ENCODE peak calls at places on chromosomes 7 and 10, in seven cellular contexts. P is IMR-90, U is tibial nerve, Q is lower lobe of right lung, W is body of pancreas, I is left ventricle myocardium inferior, V is kidney. Z is an unnamed sample.

GRCh38 chr10:69123306-69123746 is 652 bp upstream of the VPS26A start:
- DNase-seq in W (no peak), Q (no peak), I (peak; percentile 57), U (peak; percentile 31), P (peak; percentile 71), V (no peak), Z (no peak)

GRCh38 chr10:75772153-75772887 is 340.9 kb downstream of the LRMDA start:
- DNase-seq in I (no peak), P (no peak), U (no peak), Q (no peak), W (no peak), V (no peak), Z (no peak)

GRCh38 chr10:23150610-23151009 is 41.5 kb upstream of the PTF1A start:
- DNase-seq in U (no peak), Q (no peak), W (no peak), V (no peak), I (no peak), P (no peak), Z (no peak)

GRCh38 chr10:70715853-70716795 is 43.8 kb downstream of the ADAMTS14 start:
- DNase-seq in Q (no peak), V (no peak), W (no peak), P (peak; percentile 34), U (no peak), I (no peak), Z (no peak)

GRCh38 chr7:132654150-132654549 is 77.9 kb upstream of the PLXNA4 start:
- DNase-seq in W (no peak), U (no peak), I (no peak), V (no peak), P (no peak), Q (no peak), Z (no peak)

GRCh38 chr10:121823993-121824463 is 103.8 kb downstream of the ATE1 start:
- DNase-seq in I (no peak), U (no peak), V (no peak), Q (no peak), W (no peak), P (peak; percentile 46), Z (no peak)

GRCh38 chr10:26290236-26290635 is 73.7 kb downstream of the GAD2 start:
- DNase-seq in V (no peak), P (no peak), I (no peak), Q (no peak), W (no peak), U (no peak), Z (no peak)

GRCh38 chr10:74113546-74113945 is 37.1 kb downstream of the AP3M1 start:
- DNase-seq in I (no peak), U (no peak), V (no peak), P (peak; percentile 22), W (no peak), Q (no peak), Z (no peak)

GRCh38 chr7:132575987-132576722 is at the start of gene PLXNA4:
- DNase-seq in W (no peak), V (peak; percentile 73), U (no peak), P (no peak), I (no peak), Q (no peak), Z (no peak)

GRCh38 chr7:3201306-3201705 is 99.7 kb upstream of the SDK1 start:
- DNase-seq in V (no peak), P (no peak), W (no peak), I (no peak), U (no peak), Q (no peak), Z (no peak)

GRCh38 chr10:133128126-133129081 is 31.6 kb upstream of the KNDC1 start:
- DNase-seq in Q (peak; percentile 36), V (peak; percentile 75), U (no peak), P (no peak), W (peak; percentile 7), I (peak; percentile 10), Z (no peak)

GRCh38 chr10:71083457-71083975 is 128.9 kb upstream of the UNC5B start:
- DNase-seq in U (no peak), I (no peak), P (no peak), V (peak; percentile 11), Q (no peak), W (no peak), Z (peak; percentile 87)

GRCh38 chr10:58467931-58468635 is 44.6 kb upstream of the BICC1 start:
- DNase-seq in V (no peak), Q (no peak), P (no peak), U (no peak), I (no peak), W (no peak), Z (no peak)

GRCh38 chr10:119315128-119316001 is 108.0 kb downstream of the GRK5 start:
- DNase-seq in W (no peak), P (peak; percentile 98), V (peak; percentile 42), I (no peak), U (peak; percentile 66), Q (no peak), Z (no peak)

GRCh38 chr10:18793951-18794350 is 134.7 kb downstream of the ARL5B start:
- DNase-seq in V (no peak), Q (no peak), W (no peak), I (no peak), P (peak; percentile 55), U (no peak), Z (no peak)

GRCh38 chr10:95196053-95196452 is 2.0 kb downstream of the ACSM6 start:
- DNase-seq in P (peak; percentile 12), I (no peak), W (no peak), Q (no peak), V (no peak), U (no peak), Z (no peak)

GRCh38 chr10:102344067-102344466 is 51.4 kb upstream of the NFKB2 start:
- DNase-seq in I (no peak), P (peak; percentile 56), Q (no peak), U (no peak), W (no peak), V (no peak), Z (no peak)

GRCh38 chr10:113780681-113781250 is 29.3 kb downstream of the PLEKHS1 start:
- DNase-seq in V (no peak), W (no peak), Q (no peak), P (no peak), I (no peak), U (no peak), Z (no peak)

GRCh38 chr10:69730251-69731156 is 71.2 kb upstream of the COL13A1 start:
- DNase-seq in I (peak; percentile 80), U (no peak), Q (no peak), V (no peak), P (peak; percentile 63), W (no peak), Z (no peak)

GRCh38 chr10:48507933-48508830 is 96.7 kb downstream of the ARHGAP22 start:
- DNase-seq in P (no peak), Q (no peak), I (peak; percentile 53), V (no peak), W (no peak), U (peak; percentile 32), Z (no peak)

GRCh38 chr7:116692599-116693308 is 20.8 kb downstream of the MET start:
- DNase-seq in P (peak; percentile 65), W (no peak), V (no peak), I (no peak), U (no peak), Q (no peak), Z (no peak)

GRCh38 chr7:136016649-136017395 is 39.7 kb upstream of the MTPN start:
- DNase-seq in Q (no peak), P (no peak), U (no peak), W (no peak), V (no peak), I (no peak), Z (no peak)

GRCh38 chr10:94076325-94076841 is 82.7 kb downstream of the PLCE1 start:
- DNase-seq in W (no peak), V (no peak), I (no peak), P (peak; percentile 71), Q (no peak), U (peak; percentile 19), Z (no peak)

DNA sequence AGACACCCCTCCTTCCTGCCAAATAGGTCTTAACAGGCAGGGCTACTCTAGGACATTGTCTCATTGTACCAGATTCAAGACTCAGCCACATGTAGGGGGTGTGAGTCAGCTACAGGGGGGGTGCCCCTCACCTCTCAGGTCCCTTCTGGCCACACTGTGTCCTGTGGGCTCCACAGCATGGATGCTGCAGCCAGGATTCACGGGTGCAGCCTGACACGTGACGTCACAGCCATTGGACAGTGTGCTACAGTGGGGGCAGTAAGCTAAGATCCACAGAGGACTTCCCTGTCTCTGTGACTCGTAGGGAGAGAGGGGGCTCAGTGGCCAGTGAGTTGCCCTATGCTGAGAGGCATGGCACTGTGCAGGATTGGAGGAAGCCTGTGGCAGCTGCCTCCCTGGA is 77.9 kb downstream of the TMEM178B start:
- DNase-seq in V (no peak), P (no peak), U (no peak), Q (no peak), W (no peak), I (no peak), Z (no peak)
- H3K4me1 ChIP-seq in V (no peaks in the 10 kb centered on the region), P (no peaks in the 10 kb centered on the region), U (no peaks in the 10 kb centered on the region), Q (no peaks in the 10 kb centered on the region), W (no peaks in the 10 kb centered on the region), I (no peaks in the 10 kb centered on the region), Z (no peaks in the 10 kb centered on the region)

DNA sequence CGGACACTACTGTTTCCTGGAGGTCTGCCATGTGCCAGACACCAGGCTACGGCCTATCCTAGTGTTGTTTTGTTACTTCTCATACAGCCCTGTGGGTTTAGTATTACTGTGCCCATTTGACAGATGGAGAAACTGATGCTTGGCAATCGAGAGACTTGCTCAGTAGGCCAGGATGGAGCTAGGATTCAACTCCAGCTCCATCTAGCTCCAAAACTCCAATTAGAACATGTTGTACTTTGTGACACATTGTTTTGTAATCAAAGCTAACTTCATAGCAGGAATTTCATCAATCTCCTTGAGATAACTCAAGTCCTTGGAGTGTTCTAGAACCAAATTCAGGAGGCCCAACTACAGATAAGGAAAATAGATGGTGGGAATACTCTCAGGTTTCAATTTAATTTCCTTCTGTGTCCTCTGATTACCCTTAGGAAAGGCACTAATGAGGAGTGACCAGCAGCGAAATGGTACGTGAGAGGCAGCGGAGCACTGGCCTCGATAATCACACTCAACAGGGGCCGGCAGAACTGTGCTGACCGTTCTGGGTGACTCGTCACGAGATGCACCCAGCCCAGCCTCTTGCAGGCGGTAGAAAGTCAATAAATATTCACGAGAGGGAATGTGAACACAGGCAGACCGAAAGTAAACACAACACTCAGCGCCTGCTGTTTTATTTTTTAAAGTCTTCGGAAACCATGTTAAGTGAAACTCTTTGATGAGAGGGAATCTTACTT is 269.6 kb upstream of the NEBL start:
- DNase-seq in V (no peak), Q (peak; percentile 83), I (no peak), U (no peak), P (no peak), W (peak; percentile 59), Z (no peak)
- H3K4me3 ChIP-seq in V (peak overlapping the region; percentile 39), Q (peak overlapping the region; percentile 17), I (no peak overlapping the region), U (no peak overlapping the region), P (no peak overlapping the region), W (no peak overlapping the region), Z (no peak overlapping the region)

DNA sequence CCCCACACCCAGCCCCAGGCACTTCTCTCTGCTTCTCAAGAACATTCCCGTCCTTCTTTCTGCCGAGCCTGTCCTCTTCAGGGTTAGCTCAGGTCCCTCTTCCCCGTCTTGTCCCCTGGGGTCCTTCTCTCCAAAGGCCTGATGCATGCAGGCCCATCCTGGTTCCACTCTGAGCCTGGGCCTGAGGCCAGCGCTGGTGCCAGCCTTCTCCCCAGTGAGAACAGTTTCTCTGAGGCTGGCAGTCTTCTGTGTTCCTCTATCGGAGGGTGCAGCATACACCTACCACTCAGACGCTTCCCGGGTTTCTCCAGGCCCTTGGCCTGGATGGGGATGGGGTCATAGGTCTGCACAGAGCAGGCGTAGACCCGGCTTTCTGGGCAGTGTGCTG is 14.6 kb downstream of the AP5Z1 start:
- DNase-seq in W (no peak), I (no peak), Q (no peak), V (no peak), U (no peak), P (no peak), Z (no peak)
- TF ChIP-seq CTCF in W (no peak), I (no peak), Q (no peak), V (no peak), U (no peak), P (no peak), Z (no peak)

GRCh38 chr10:11573497-11573896 is 38.0 kb downstream of the USP6NL start:
- DNase-seq in I (no peak), U (no peak), W (no peak), V (no peak), P (peak; percentile 63), Q (no peak), Z (no peak)
- H3K4me1 ChIP-seq in I (peaks cover 10% of the 10 kb centered on the region), U (peaks cover 24% of the 10 kb centered on the region), W (peaks cover 23% of the 10 kb centered on the region), V (no peaks in the 10 kb centered on the region), P (no peaks in the 10 kb centered on the region), Q (peaks cover 15% of the 10 kb centered on the region), Z (peaks cover 27% of the 10 kb centered on the region)